ENCODE peak calls at places on chromosomes 11 and 22, in six cellular contexts. U, P, Y, S, O and J are unnamed samples.

GRCh38 chr22:43411040-43411919 is 534 bp upstream of the MPPED1 start:
- DNase-seq in U (no peak), O (no peak), P (no peak), S (no peak), Y (no peak), J (no peak)

GRCh38 chr11:5367461-5368074 is 16.0 kb upstream of the OR51M1 start:
- DNase-seq in P (no peak), Y (no peak), U (no peak), O (peak; percentile 54), S (peak; percentile 26), J (no peak)

GRCh38 chr22:39345231-39345630 is 4.6 kb upstream of the SYNGR1 start:
- DNase-seq in S (no peak), O (no peak), P (no peak), Y (no peak), U (no peak), J (no peak)

GRCh38 chr11:30991802-30992512 is 377.6 kb downstream of the DCDC1 start:
- DNase-seq in U (no peak), P (no peak), S (no peak), O (no peak), Y (no peak), J (no peak)

GRCh38 chr11:95641506-95641905 is 148.1 kb downstream of the FAM76B start:
- DNase-seq in U (no peak), Y (no peak), O (no peak), S (no peak), P (peak; percentile 11), J (peak; percentile 17)

GRCh38 chr11:47004595-47005033 is 68.1 kb downstream of the CSTPP1 start:
- DNase-seq in O (peak; percentile 76), P (no peak), S (peak; percentile 56), Y (peak; percentile 20), U (peak; percentile 91), J (peak; percentile 78)

GRCh38 chr22:17781319-17782031 is 7.2 kb upstream of the BID start:
- DNase-seq in U (no peak), P (peak; percentile 73), O (peak; percentile 77), Y (peak; percentile 56), S (peak; percentile 79), J (peak; percentile 36)

GRCh38 chr11:86117706-86118050 is 48.8 kb upstream of the PICALM start:
- DNase-seq in O (no peak), Y (no peak), S (peak; percentile 66), U (no peak), P (no peak), J (no peak)

GRCh38 chr22:44648821-44649566 is 53.0 kb upstream of the PRR5 start:
- DNase-seq in Y (no peak), P (no peak), U (no peak), O (no peak), S (no peak), J (no peak)

GRCh38 chr22:43446037-43446803 is 34.4 kb downstream of the MPPED1 start:
- DNase-seq in P (no peak), Y (no peak), S (no peak), U (no peak), O (no peak), J (no peak)

GRCh38 chr11:57980201-57980600 is 43.5 kb upstream of the OR9Q1 start:
- DNase-seq in O (no peak), Y (no peak), S (no peak), P (no peak), U (no peak), J (no peak)

GRCh38 chr11:105315287-105315686 is 175.7 kb upstream of the CARD18 start:
- DNase-seq in U (no peak), Y (no peak), O (no peak), S (no peak), P (no peak), J (no peak)

GRCh38 chr11:134676516-134677287 is 264.7 kb upstream of the B3GAT1 start:
- DNase-seq in P (no peak), U (no peak), O (no peak), Y (no peak), S (no peak), J (no peak)